ENCODE peak calls at places on chromosomes 2 and 18, in four cellular contexts. Y, R, P and Q are unnamed samples.

GRCh38 chr2:62197609-62198236 is 1.8 kb downstream of the B3GNT2 start:
- DNase-seq in Y (no peak), R (peak; percentile 61), P (no peak), Q (peak; percentile 51)

GRCh38 chr2:12379143-12379542 is 337.6 kb upstream of the TRIB2 start:
- DNase-seq in Y (no peak), R (no peak), P (no peak), Q (no peak)

GRCh38 chr2:189544638-189545037 is 35.9 kb downstream of the SLC40A1 start:
- DNase-seq in Y (no peak), R (no peak), P (no peak), Q (no peak)

GRCh38 chr2:224151161-224151560 is 112.1 kb upstream of the SERPINE2 start:
- DNase-seq in Y (no peak), R (no peak), P (no peak), Q (no peak)

GRCh38 chr2:164922119-164922518 is 33.2 kb downstream of the SLC38A11 start:
- DNase-seq in Y (no peak), R (no peak), P (no peak), Q (peak; percentile 7)

GRCh38 chr2:108786008-108786353 is 590 bp upstream of the CCDC138 start:
- DNase-seq in Y (no peak), R (no peak), P (no peak), Q (peak; percentile 9)

GRCh38 chr2:146820672-146821071 is 1024.2 kb upstream of the ACVR2A start:
- DNase-seq in Y (no peak), R (no peak), P (no peak), Q (peak; percentile 79)

GRCh38 chr2:236352761-236353593 is 88.8 kb upstream of the ASB18 start:
- DNase-seq in Y (peak; percentile 6), R (no peak), P (peak; percentile 45), Q (peak; percentile 46)

GRCh38 chr2:129757366-129757914 is 222.0 kb upstream of the RAB6C start:
- DNase-seq in Y (no peak), R (no peak), P (no peak), Q (no peak)

GRCh38 chr2:45178359-45178758 is 169.1 kb upstream of the SIX2 start:
- DNase-seq in Y (no peak), R (no peak), P (no peak), Q (no peak)

GRCh38 chr2:197934262-197934925 is 130.0 kb downstream of the PLCL1 start:
- DNase-seq in Y (no peak), R (no peak), P (no peak), Q (no peak)

GRCh38 chr2:127389778-127390435 is 2.1 kb upstream of the MAP3K2 start:
- DNase-seq in Y (no peak), R (no peak), P (peak; percentile 68), Q (no peak)

GRCh38 chr18:36532394-36532793 is 234.9 kb downstream of the FHOD3 start:
- DNase-seq in Y (no peak), R (no peak), P (no peak), Q (no peak)

GRCh38 chr18:13452448-13452811 is 233.9 kb downstream of the LDLRAD4 start:
- DNase-seq in Y (no peak), R (peak; percentile 87), P (no peak), Q (no peak)

GRCh38 chr2:233912799-233913423 is 4.3 kb upstream of the TRPM8 start:
- DNase-seq in Y (no peak), R (peak; percentile 20), P (peak; percentile 28), Q (peak; percentile 20)

GRCh38 chr2:96985630-96986385 is 572 bp downstream of the FAM178B start:
- DNase-seq in Y (no peak), R (no peak), P (no peak), Q (no peak)

GRCh38 chr18:2846638-2847340 is at the start of gene EMILIN2:
- DNase-seq in Y (no peak), R (peak; percentile 61), P (no peak), Q (no peak)

GRCh38 chr2:175251425-175252041 is 70.0 kb upstream of the ATP5MC3 start:
- DNase-seq in Y (peak; percentile 8), R (no peak), P (peak; percentile 68), Q (peak; percentile 55)

GRCh38 chr2:168816369-168816768 is 13.9 kb downstream of the NOSTRIN start:
- DNase-seq in Y (no peak), R (no peak), P (no peak), Q (peak; percentile 19)

GRCh38 chr2:190858817-190859216 is 21.8 kb upstream of the GLS start:
- DNase-seq in Y (no peak), R (no peak), P (no peak), Q (no peak)

GRCh38 chr2:31286230-31286629 is 52.3 kb downstream of the EHD3 start:
- DNase-seq in Y (no peak), R (no peak), P (no peak), Q (no peak)

GRCh38 chr2:71358931-71359671 is 27.5 kb downstream of the ZNF638 start:
- DNase-seq in Y (no peak), R (no peak), P (no peak), Q (peak; percentile 73)

GRCh38 chr18:62663731-62664336 is 51.5 kb upstream of the PHLPP1 start:
- DNase-seq in Y (no peak), R (peak; percentile 75), P (no peak), Q (no peak)

GRCh38 chr2:73716518-73717250 is 20.5 kb downstream of the TPRKB start:
- DNase-seq in Y (no peak), R (peak; percentile 29), P (no peak), Q (no peak)